ENCODE peak calls at places on chromosomes 11 and 22, in five cellular contexts. O is adrenal gland, W is IMR-90, D is heart left ventricle, V is body of pancreas. I is an unnamed sample.

GRCh38 chr11:118996926-118997626 is 862 bp upstream of the CENATAC start:
- DNase-seq in O (no peak), W (peak; percentile 44), D (no peak), V (no peak), I (no peak)

GRCh38 chr11:122617926-122618325 is 37.6 kb upstream of the UBASH3B start:
- DNase-seq in O (no peak), W (no peak), D (no peak), V (no peak), I (no peak)

GRCh38 chr22:24948356-24949202 is 2.1 kb upstream of the LHFPL7 start:
- DNase-seq in O (no peak), W (no peak), D (no peak), V (peak; percentile 75), I (no peak)

GRCh38 chr11:59173080-59173963 is 1.4 kb downstream of the DTX4 start:
- DNase-seq in O (peak; percentile 9), W (peak; percentile 30), D (peak; percentile 70), V (peak; percentile 37), I (peak; percentile 37)

GRCh38 chr11:76670475-76671235 is at the start of gene LRRC32:
- DNase-seq in O (peak; percentile 63), W (no peak), D (peak; percentile 88), V (peak; percentile 30), I (peak; percentile 27)

GRCh38 chr22:37284807-37285355 is 2.6 kb downstream of the CYTH4 start:
- DNase-seq in O (peak; percentile 62), W (no peak), D (peak; percentile 84), V (no peak), I (no peak)

GRCh38 chr11:102451693-102452460 is 688 bp downstream of the TMEM123 start:
- DNase-seq in O (peak; percentile 63), W (peak; percentile 28), D (peak; percentile 81), V (peak; percentile 65), I (peak; percentile 64)

GRCh38 chr11:9722893-9723292 is 59.0 kb downstream of the SWAP70 start:
- DNase-seq in O (no peak), W (no peak), D (no peak), V (no peak), I (no peak)

GRCh38 chr11:94928146-94928995 is 45.0 kb downstream of the CWC15 start:
- DNase-seq in O (no peak), W (no peak), D (no peak), V (no peak), I (no peak)

GRCh38 chr11:78415338-78415737 is 2.3 kb downstream of the GAB2 start:
- DNase-seq in O (no peak), W (no peak), D (no peak), V (no peak), I (no peak)

GRCh38 chr11:12388939-12389670 is 11.7 kb downstream of the PARVA start:
- DNase-seq in O (no peak), W (no peak), D (no peak), V (no peak), I (no peak)

GRCh38 chr22:19510919-19511341 is 13.3 kb downstream of the CLDN5 start:
- DNase-seq in O (no peak), W (no peak), D (no peak), V (no peak), I (no peak)

GRCh38 chr11:7657306-7658025 is 15.8 kb downstream of the CYB5R2 start:
- DNase-seq in O (peak; percentile 75), W (peak; percentile 68), D (no peak), V (peak; percentile 65), I (peak; percentile 57)

GRCh38 chr11:128530119-128531091 is 57.0 kb downstream of the ETS1 start:
- DNase-seq in O (no peak), W (peak; percentile 99), D (no peak), V (peak; percentile 43), I (no peak)

GRCh38 chr11:128579790-128580504 is 7.4 kb downstream of the ETS1 start:
- DNase-seq in O (no peak), W (peak; percentile 79), D (no peak), V (no peak), I (no peak)

GRCh38 chr11:68390315-68390714 is 70.2 kb upstream of the PPP6R3 start:
- DNase-seq in O (no peak), W (no peak), D (no peak), V (no peak), I (no peak)

GRCh38 chr11:34356576-34356917 is 1.3 kb downstream of the ABTB2 start:
- DNase-seq in O (peak; percentile 31), W (peak; percentile 33), D (no peak), V (no peak), I (no peak)

GRCh38 chr11:34356918-34357645 is 728 bp downstream of the ABTB2 start:
- DNase-seq in O (peak; percentile 69), W (peak; percentile 51), D (peak; percentile 80), V (peak; percentile 65), I (peak; percentile 65)

GRCh38 chr11:34358258-34358665 is 452 bp upstream of the ABTB2 start:
- DNase-seq in O (peak; percentile 71), W (peak; percentile 24), D (peak; percentile 74), V (peak; percentile 60), I (peak; percentile 67)

GRCh38 chr11:34358666-34359547 is 1.1 kb upstream of the ABTB2 start:
- DNase-seq in O (peak; percentile 86), W (peak; percentile 73), D (peak; percentile 81), V (peak; percentile 73), I (peak; percentile 80)

DNA sequence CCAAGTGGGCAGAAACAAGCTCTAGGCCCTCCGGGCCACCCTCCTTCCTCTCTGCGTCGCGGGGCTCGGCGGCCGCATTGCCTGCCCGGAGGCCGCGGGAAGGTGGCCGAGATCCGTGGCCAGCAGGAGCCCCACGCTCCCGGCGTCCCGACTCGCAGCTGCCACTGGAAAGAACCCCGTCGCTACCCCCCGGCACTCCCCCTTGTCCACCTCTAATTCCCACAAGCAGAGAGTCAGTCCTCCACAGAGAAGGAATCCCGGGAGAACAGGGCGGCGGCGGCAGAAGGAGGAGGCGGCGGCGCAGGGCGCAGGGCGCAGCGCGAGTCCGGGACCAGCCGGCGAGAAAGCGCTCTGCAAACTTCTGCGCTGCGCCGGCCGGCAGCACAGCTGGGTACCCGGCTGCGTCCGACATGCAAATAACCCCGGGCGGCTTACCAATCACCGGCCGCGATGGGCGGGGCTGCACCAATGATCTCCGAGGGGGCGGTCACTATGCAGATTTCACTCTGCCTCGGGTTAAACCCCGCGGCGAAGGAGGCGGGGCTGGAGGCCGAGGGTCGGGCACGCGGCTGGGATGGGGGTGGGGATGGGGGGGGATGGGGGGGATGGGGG is at the start of gene ABTB2:
- DNase-seq in O (peak; percentile 99), W (peak; percentile 96), D (peak; percentile 99), V (peak; percentile 98), I (peak; percentile 99)
- TF ChIP-seq POLR2A in O (peak; percentile 98), W (peak; percentile 83), D (peak; percentile 99), V (peak; percentile 95), I (peak; percentile 99)

GRCh38 chr11:44526438-44526837 is 39.0 kb upstream of the CD82 start:
- DNase-seq in O (no peak), W (no peak), D (no peak), V (no peak), I (no peak)

GRCh38 chr11:44529895-44530412 is 35.5 kb upstream of the CD82 start:
- DNase-seq in O (no peak), W (no peak), D (no peak), V (no peak), I (no peak)

GRCh38 chr11:44527476-44527875 is 38.0 kb upstream of the CD82 start:
- DNase-seq in O (no peak), W (no peak), D (no peak), V (no peak), I (no peak)

GRCh38 chr11:44528581-44528980 is 36.9 kb upstream of the CD82 start:
- DNase-seq in O (no peak), W (no peak), D (no peak), V (no peak), I (no peak)

GRCh38 chr11:44528103-44528502 is 37.4 kb upstream of the CD82 start:
- DNase-seq in O (peak; percentile 27), W (no peak), D (no peak), V (no peak), I (no peak)
- TF ChIP-seq POLR2A in O (no peak), W (no peak), D (no peak), V (no peak), I (no peak)

GRCh38 chr11:125332821-125333220 is 163.2 kb downstream of the FEZ1 start:
- DNase-seq in O (no peak), W (no peak), D (no peak), V (no peak), I (no peak)

GRCh38 chr11:125330462-125331325 is 165.4 kb downstream of the FEZ1 start:
- DNase-seq in O (no peak), W (no peak), D (no peak), V (no peak), I (no peak)

GRCh38 chr11:125329786-125330185 is 165.2 kb downstream of the PKNOX2 start:
- DNase-seq in O (no peak), W (no peak), D (no peak), V (no peak), I (no peak)

GRCh38 chr11:125333354-125334077 is 162.5 kb downstream of the FEZ1 start:
- DNase-seq in O (no peak), W (no peak), D (no peak), V (no peak), I (no peak)

GRCh38 chr11:125331357-125331756 is 164.7 kb downstream of the FEZ1 start:
- DNase-seq in O (no peak), W (no peak), D (no peak), V (no peak), I (no peak)
- TF ChIP-seq POLR2A in O (no peak), W (no peak), D (no peak), V (no peak), I (no peak)

DNA sequence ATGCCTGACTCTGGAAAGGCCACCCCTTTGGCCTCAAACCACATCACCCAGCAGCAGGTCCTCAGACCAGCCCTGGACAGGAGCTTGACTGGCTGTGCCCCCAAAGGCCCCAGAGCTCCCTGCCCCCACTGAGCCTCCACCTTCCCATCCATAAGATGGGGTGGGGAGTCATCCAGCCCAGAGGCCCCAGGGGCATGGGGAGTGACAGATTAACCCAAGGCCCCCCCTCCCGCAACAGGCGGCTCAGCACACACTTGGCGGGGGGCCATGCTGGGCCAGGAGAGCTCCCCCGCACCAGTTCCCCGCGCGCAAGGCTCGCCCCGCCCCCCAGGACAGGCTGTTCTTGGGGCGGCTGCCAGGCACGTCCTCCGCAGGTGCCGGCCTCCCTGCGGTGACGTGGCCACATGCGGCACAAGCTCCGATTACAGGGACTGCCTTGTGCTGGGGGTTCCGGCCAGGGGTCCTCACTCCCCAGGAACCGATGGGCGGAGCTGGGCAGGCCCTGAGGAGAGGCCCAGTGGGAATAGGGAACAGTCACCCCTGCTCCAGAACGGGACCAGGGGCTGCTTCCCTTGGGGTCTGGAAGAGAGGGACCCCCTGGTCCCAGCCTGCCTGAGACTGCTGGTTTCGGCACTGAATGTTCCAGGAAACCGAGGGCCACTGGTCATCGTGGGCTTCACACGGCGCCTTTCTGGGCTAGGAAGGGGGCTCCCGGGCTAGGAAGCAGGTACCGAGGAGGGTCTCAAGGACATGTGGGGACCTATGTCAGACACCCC is 5.1 kb upstream of the CDKN1C start:
- DNase-seq in O (peak; percentile 35), W (peak; percentile 64), D (peak; percentile 80), V (peak; percentile 94), I (peak; percentile 82)
- TF ChIP-seq POLR2A in O (no peak), W (no peak), D (no peak), V (no peak), I (no peak)

GRCh38 chr11:5247479-5248192 is 2.0 kb downstream of the HBG1 start:
- DNase-seq in O (no peak), W (peak; percentile 23), D (no peak), V (no peak), I (no peak)
- TF ChIP-seq POLR2A in O (no peak), W (no peak), D (no peak), V (no peak), I (no peak)